ENCODE peak calls at places on chromosomes 16 and 17, in nine cellular contexts. O is CD8-positive, alpha-beta T cell; U is astrocyte; C is testis; D is H9; J is CD4-positive, alpha-beta T cell; Q is uterus; Z is A673; P is HCT116. R is an unnamed sample.
A peak's percentile ranks its signal among the peaks of the same experiment; 100 is the strongest.

GRCh38 chr17:5785867-5786509 is 201.7 kb upstream of the NLRP1 start:
- DNase-seq in P (no peak), O (no peak), Q (no peak), J (no peak), Z (peak; percentile 12), U (peak; percentile 58), C (no peak), D (no peak), R (no peak)

GRCh38 chr17:64255764-64256163 is 7.3 kb downstream of the TEX2 start:
- DNase-seq in C (no peak), Z (no peak), P (no peak), D (no peak), Q (no peak), U (no peak), J (no peak), O (no peak), R (no peak)

GRCh38 chr16:15897834-15898254 is 9.4 kb upstream of the CEP20 start:
- DNase-seq in D (no peak), J (no peak), Q (no peak), U (peak; percentile 62), P (no peak), O (no peak), Z (no peak), C (no peak), R (no peak)

GRCh38 chr16:4533490-4533889 is 5.1 kb downstream of the CDIP1 start:
- DNase-seq in U (no peak), Z (no peak), D (no peak), Q (no peak), C (no peak), O (no peak), P (no peak), J (no peak), R (no peak)

GRCh38 chr16:53915452-53916160 is 211.7 kb downstream of the FTO start:
- DNase-seq in O (no peak), P (no peak), J (no peak), D (no peak), U (peak; percentile 66), Q (no peak), C (peak; percentile 69), Z (peak; percentile 27), R (no peak)

GRCh38 chr17:81511800-81512559 is 619 bp downstream of the ACTG1 start:
- DNase-seq in Q (peak; percentile 22), U (no peak), Z (no peak), D (peak; percentile 27), P (no peak), O (peak; percentile 41), J (peak; percentile 29), C (peak; percentile 32), R (peak; percentile 27)

GRCh38 chr17:41800601-41801373 is 11.0 kb downstream of the P3H4 start:
- DNase-seq in D (peak; percentile 100), P (peak; percentile 92), O (no peak), U (peak; percentile 69), C (no peak), J (no peak), Q (peak; percentile 36), Z (no peak), R (no peak)

GRCh38 chr17:20920813-20921199 is 122.0 kb downstream of the USP22 start:
- DNase-seq in J (no peak), D (no peak), Q (no peak), U (peak; percentile 69), O (no peak), P (no peak), C (no peak), Z (peak; percentile 54), R (no peak)

GRCh38 chr17:77696720-77697460 is 261.6 kb upstream of the TNRC6C start:
- DNase-seq in J (no peak), Q (peak; percentile 52), U (no peak), P (no peak), C (no peak), O (no peak), D (peak; percentile 76), Z (no peak), R (no peak)

GRCh38 chr17:37137070-37137610 is 188.4 kb downstream of the AATF start:
- DNase-seq in Q (no peak), P (no peak), U (no peak), J (no peak), O (no peak), C (no peak), D (no peak), Z (no peak), R (no peak)

GRCh38 chr17:3557768-3558583 is at the start of gene TRPV3:
- DNase-seq in O (peak; percentile 37), C (no peak), Z (no peak), U (no peak), P (peak; percentile 21), J (peak; percentile 56), D (peak; percentile 24), Q (no peak), R (peak; percentile 35)

GRCh38 chr16:77585852-77586251 is 136.5 kb upstream of the NUDT7 start:
- DNase-seq in D (no peak), Q (no peak), O (no peak), J (no peak), U (peak; percentile 89), C (no peak), P (peak; percentile 50), Z (peak; percentile 34), R (no peak)

GRCh38 chr17:64146418-64147109 is 16.6 kb upstream of the ERN1 start:
- DNase-seq in D (peak; percentile 63), C (peak; percentile 67), U (peak; percentile 60), J (peak; percentile 31), Q (peak; percentile 65), P (no peak), O (peak; percentile 47), Z (peak; percentile 62), R (peak; percentile 70)

GRCh38 chr17:27319536-27320221 is 25.8 kb downstream of the WSB1 start:
- DNase-seq in D (peak; percentile 28), P (no peak), U (peak; percentile 43), C (peak; percentile 81), O (no peak), Q (peak; percentile 67), J (no peak), Z (no peak), R (peak; percentile 18)

GRCh38 chr16:68481636-68482035 is 33.3 kb upstream of the SMPD3 start:
- DNase-seq in C (no peak), Z (no peak), D (no peak), O (no peak), J (no peak), P (no peak), Q (no peak), U (no peak), R (no peak)

GRCh38 chr17:1620486-1620885 is 8.1 kb downstream of the SLC43A2 start:
- DNase-seq in C (no peak), J (no peak), D (no peak), Q (no peak), P (no peak), U (no peak), O (no peak), Z (no peak), R (no peak)

GRCh38 chr16:24610421-24610765 is 71.0 kb downstream of the RBBP6 start:
- DNase-seq in U (peak; percentile 22), O (no peak), D (peak; percentile 55), C (peak; percentile 28), Q (peak; percentile 24), Z (peak; percentile 72), P (no peak), J (no peak), R (peak; percentile 22)

GRCh38 chr16:25692734-25693508 is 1.2 kb downstream of the HS3ST4 start:
- DNase-seq in D (peak; percentile 55), O (no peak), U (no peak), Q (no peak), P (no peak), Z (peak; percentile 35), J (no peak), C (no peak), R (no peak)
- TF ChIP-seq CTCF in D (no peak), O (no peak), U (no peak), Q (no peak), P (no peak), Z (no peak), J (no peak), C (no peak), R (no peak)

DNA sequence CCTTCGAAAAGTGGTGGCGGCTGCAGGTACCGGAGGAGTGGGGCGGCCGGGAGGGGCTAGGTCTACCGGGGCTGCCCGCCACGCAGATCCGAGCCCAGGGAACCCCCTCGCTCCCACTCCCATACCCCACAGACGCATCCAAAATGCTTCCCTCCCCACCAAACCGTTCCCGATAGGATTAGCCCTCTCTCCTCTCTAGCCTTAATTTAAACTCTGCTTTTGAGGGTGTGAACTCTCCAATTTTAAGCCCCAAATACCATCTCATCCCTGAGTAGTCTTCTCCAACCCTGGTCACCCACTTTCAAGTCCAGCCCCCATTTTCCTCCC is 260 bp upstream of the CXCL16 start:
- DNase-seq in D (no peak), Q (no peak), U (no peak), Z (no peak), C (no peak), P (no peak), O (no peak), J (no peak), R (no peak)
- H3K27me3 ChIP-seq in D (peaks cover 35% of the 10 kb centered on the region), Q (peaks cover 6% of the 10 kb centered on the region), U (peaks cover 38% of the 10 kb centered on the region), Z (peaks cover 13% of the 10 kb centered on the region), C (no peaks in the 10 kb centered on the region), P (no peaks in the 10 kb centered on the region), O (no peaks in the 10 kb centered on the region), J (peaks cover 6% of the 10 kb centered on the region), R (peaks cover 33% of the 10 kb centered on the region)

GRCh38 chr16:47018223-47018891 is 44.9 kb upstream of the DNAJA2 start:
- DNase-seq in P (peak; percentile 71), C (peak; percentile 49), J (peak; percentile 18), U (peak; percentile 5), Q (no peak), D (peak; percentile 62), Z (peak; percentile 38), O (peak; percentile 21), R (peak; percentile 56)
- TF ChIP-seq CTCF in P (peak; percentile 52), C (peak; percentile 39), J (no peak), U (peak; percentile 30), Q (no peak), D (peak; percentile 63), Z (peak; percentile 38), O (no peak), R (peak; percentile 65)

DNA sequence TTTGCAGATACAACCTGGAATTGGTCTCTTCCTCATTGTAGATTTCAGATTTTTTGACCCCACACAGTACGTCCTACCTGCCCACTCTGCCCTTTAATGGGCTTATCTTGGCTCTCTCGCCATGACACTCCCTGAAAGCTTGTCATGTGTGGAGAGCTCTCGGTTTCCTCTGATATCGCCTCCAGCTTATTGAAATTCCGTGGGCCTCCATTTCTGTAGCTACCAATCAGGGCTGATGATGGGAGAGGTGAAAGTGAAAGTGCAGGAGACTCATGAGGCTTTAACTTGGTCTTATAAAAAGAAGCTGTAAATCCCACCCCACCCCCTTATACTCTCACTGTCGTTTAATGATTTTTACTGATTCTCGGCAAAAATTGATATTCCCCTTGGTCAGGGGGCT is 17.7 kb downstream of the HOXB1 start:
- DNase-seq in Z (no peak), O (no peak), J (no peak), D (no peak), P (no peak), U (no peak), C (no peak), Q (no peak), R (no peak)
- H3K27me3 ChIP-seq in Z (peaks cover 28% of the 10 kb centered on the region), O (peaks cover 7% of the 10 kb centered on the region), J (peaks cover 7% of the 10 kb centered on the region), D (no peaks in the 10 kb centered on the region), P (peaks cover 25% of the 10 kb centered on the region), U (peaks cover 14% of the 10 kb centered on the region), C (no peaks in the 10 kb centered on the region), Q (no peaks in the 10 kb centered on the region), R (peaks cover 51% of the 10 kb centered on the region)

R was measured in BE2C.